ENCODE peak calls at places on chromosome 6, in eight cellular contexts. X, W, N, A, J, R, G and H are unnamed samples.

GRCh38 chr6:56866917-56867522 is 87.9 kb upstream of the BEND6 start:
- DNase-seq in X (no peak), W (no peak), N (no peak), A (no peak), J (peak), R (no peak), G (no peak), H (no peak)

GRCh38 chr6:42923656-42924055 is 5.6 kb upstream of the CNPY3 start:
- DNase-seq in X (no peak), W (no peak), N (no peak), A (no peak), J (no peak), R (no peak), G (no peak), H (no peak)

GRCh38 chr6:31906122-31906521 is 4.2 kb upstream of the ZBTB12 start:
- DNase-seq in X (no peak), W (no peak), N (no peak), A (no peak), J (no peak), R (peak), G (no peak), H (no peak)

GRCh38 chr6:95087394-95088097 is 489.8 kb upstream of the MANEA start:
- DNase-seq in X (peak), W (no peak), N (no peak), A (no peak), J (peak), R (no peak), G (no peak), H (no peak)

GRCh38 chr6:77688641-77689040 is 35.8 kb downstream of the MEI4 start:
- DNase-seq in X (no peak), W (no peak), N (no peak), A (no peak), J (no peak), R (no peak), G (no peak), H (no peak)

GRCh38 chr6:5287205-5287965 is 26.1 kb downstream of the FARS2 start:
- DNase-seq in X (peak), W (peak), N (no peak), A (no peak), J (peak), R (no peak), G (no peak), H (no peak)

GRCh38 chr6:43608310-43608763 is 20.7 kb downstream of the GTPBP2 start:
- DNase-seq in X (peak), W (no peak), N (no peak), A (no peak), J (peak), R (peak), G (peak), H (peak)

GRCh38 chr6:158958504-158959386 is 41.3 kb downstream of the RSPH3 start:
- DNase-seq in X (no peak), W (no peak), N (no peak), A (no peak), J (no peak), R (no peak), G (peak), H (no peak)

GRCh38 chr6:73873081-73873480 is 177.1 kb downstream of the CD109 start:
- DNase-seq in X (no peak), W (no peak), N (no peak), A (no peak), J (no peak), R (no peak), G (no peak), H (no peak)

GRCh38 chr6:25267662-25268061 is 11.5 kb upstream of the CARMIL1 start:
- DNase-seq in X (no peak), W (no peak), N (no peak), A (no peak), J (no peak), R (no peak), G (no peak), H (no peak)

GRCh38 chr6:45305546-45305945 is 22.6 kb upstream of the RUNX2 start:
- DNase-seq in X (no peak), W (no peak), N (no peak), A (no peak), J (peak), R (no peak), G (no peak), H (no peak)

GRCh38 chr6:94401311-94401710 is 982.0 kb upstream of the EPHA7 start:
- DNase-seq in X (no peak), W (no peak), N (no peak), A (no peak), J (no peak), R (no peak), G (no peak), H (no peak)

DNA sequence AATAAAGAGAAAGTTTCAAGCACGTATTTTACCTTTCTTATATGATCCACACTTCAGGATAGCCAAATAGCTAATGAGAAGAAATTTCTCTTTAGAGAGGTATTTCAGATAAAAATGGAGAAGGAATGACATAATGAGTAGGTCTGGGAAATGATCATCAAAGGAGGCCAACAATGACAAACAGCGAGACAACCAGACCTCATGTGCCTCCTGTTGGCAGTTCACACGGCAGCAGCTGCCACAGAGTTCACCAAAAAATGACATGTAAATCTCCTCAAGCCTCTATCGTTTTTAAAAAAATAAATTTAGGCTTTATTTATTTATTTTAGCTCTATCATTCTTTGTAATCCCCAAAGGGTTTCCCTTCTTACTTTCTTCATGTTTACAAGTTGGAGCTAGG is 47.7 kb downstream of the SLC2A12 start:
- DNase-seq in X (no peak), W (no peak), N (no peak), A (no peak), J (peak), R (no peak), G (no peak), H (no peak)
- TF ChIP-seq CTCF in X (no peak), W (no peak), N (no peak), A (no peak), J (peak), R (no peak), G (no peak), H (no peak)

DNA sequence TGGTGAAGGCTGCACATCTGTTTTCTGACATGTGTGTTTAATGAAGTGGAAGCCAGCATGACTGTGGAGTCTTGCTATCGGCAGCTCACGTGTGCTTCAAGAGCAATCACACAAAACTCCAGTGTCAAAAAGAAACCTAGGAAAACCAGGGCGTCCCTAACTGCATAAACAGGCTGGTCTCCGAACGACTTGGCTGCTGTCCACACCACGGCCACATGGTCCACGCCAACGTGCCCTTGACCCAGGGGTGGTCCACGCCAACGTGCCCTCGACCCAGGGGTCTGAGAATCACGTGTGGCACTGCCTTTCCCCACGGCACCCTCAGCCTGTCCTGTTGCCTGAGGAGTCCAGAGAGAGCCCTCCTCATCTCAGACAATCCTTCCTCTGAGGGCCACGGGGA is 207.7 kb downstream of the SMOC2 start:
- DNase-seq in X (no peak), W (no peak), N (no peak), A (no peak), J (no peak), R (no peak), G (no peak), H (no peak)
- H3K27ac ChIP-seq in X (peak), W (no peak), N (peak), A (no peak), J (no peak), R (no peak), G (no peak), H (no peak)

DNA sequence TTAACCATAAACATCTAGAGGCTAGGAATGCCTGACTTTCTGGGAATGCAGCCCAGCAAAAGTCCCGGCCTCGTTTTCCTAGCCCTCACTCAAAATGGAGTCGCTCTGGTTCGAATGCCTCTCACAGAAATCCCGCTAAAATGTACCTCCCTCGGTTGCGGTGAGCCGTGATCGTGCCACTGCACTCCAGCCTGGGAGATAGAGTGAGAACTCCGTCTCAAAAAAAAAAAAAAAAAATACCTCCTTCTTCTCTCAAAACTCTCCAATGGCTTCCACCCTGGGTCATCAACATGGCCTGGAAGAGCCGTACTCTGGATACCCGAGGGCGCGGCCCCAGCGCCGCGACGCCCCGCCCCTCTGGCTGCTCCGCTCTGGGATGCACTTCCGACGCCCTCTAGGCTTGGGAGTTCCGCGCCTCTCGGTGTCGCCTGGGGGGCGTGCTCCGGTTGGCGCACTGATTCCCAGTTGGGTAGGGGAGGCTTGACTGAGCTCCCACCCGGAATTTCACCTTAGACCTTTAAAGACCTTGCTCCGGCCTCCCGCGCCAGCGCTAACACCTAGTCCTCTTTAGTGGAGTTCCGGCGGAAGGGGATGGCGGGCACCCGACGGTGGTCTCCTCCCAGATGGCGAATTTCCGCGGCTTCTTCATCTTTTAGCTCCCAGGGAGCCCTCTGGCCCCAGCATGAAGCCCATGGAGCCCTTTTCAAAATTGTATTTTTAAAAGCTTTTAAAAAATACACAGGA is 12.3 kb downstream of the HMGN4 start:
- DNase-seq in X (peak), W (peak), N (no peak), A (peak), J (peak), R (peak), G (peak), H (no peak)
- TF ChIP-seq CTCF in X (no peak), W (no peak), N (no peak), A (no peak), J (peak), R (peak), G (no peak), H (no peak)

DNA sequence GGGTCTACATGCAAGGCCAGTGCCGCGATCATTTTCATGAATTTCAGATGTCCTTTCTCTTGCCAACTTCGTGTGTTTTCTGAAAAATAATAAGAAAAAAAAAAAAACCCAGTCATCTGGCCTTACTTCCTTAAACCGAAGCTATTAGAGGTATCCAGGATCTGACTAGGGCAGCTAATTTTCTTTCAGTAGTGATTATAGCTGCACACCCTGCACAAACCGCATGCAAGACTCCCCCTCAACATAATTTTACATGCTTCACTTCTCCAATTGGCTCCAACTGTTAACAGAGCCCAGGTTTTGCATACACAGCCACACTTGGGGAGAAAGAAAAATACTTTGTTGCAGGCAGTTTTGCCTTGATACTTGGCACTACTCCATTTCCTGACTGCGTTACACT is 11.8 kb upstream of the F13A1 start:
- DNase-seq in X (no peak), W (no peak), N (no peak), A (no peak), J (no peak), R (no peak), G (peak), H (no peak)
- H3K27ac ChIP-seq in X (no peak), W (no peak), N (no peak), A (no peak), J (no peak), R (no peak), G (peak), H (no peak)

GRCh38 chr6:17987576-17988421 is at the start of gene KIF13A:
- DNase-seq in X (peak), W (peak), N (peak), A (peak), J (peak), R (peak), G (peak), H (peak)
- TF ChIP-seq CTCF in X (no peak), W (peak), N (no peak), A (no peak), J (no peak), R (peak), G (peak), H (no peak)

DNA sequence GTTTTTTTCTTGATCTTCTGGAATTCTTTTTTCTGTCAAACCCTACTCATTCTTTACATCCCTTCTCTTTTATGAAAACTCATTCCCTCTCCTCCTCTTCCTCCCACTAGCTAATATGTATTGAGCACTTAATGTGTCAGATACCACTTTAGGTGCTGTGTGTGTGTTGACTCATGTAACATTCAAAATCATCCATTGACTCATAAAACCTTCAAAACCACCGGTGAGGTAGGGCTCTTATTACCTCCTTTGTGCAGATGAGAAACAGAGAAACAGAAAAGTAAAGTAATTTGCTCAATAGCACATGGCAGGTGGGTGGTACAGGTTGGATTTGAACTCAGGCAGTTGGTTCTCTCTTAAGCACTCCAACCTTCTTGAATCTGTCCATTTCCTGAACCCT is 136.3 kb upstream of the NEDD9 start:
- DNase-seq in X (peak), W (no peak), N (no peak), A (no peak), J (peak), R (no peak), G (no peak), H (no peak)
- H3K27ac ChIP-seq in X (no peak), W (peak), N (no peak), A (peak), J (no peak), R (no peak), G (no peak), H (no peak)

DNA sequence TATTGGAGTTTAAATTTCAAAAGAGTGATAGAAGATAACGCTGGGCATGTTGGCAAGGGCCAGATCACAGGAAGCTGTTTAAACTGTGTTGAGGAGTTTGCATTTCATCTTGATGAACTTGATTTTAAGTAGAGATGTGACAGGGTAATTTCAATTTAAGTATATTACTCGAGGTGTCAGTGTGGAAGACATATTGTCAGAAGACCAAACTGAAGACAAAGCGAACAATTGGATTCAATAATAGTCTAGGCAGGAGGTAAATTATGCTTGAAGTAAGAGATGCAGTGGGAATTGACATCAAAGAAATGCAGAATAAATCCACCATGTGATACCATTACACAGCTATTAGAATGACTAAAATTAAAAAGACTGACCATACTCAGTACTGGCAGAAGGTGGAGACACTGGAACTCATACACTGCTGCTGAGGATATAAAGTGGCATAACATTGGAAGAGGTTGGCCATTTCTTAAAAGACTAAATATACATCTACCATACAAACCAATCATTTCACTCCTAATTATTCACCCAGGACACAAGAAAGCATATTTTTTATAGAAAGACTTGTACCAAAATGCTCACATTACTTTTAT is 240.8 kb downstream of the ARHGAP18 start:
- DNase-seq in X (no peak), W (no peak), N (no peak), A (no peak), J (no peak), R (no peak), G (no peak), H (no peak)
- TF ChIP-seq CTCF in X (no peak), W (no peak), N (no peak), A (no peak), J (no peak), R (no peak), G (no peak), H (no peak)

GRCh38 chr6:47308223-47308567 is 1.5 kb downstream of the TNFRSF21 start:
- DNase-seq in X (no peak), W (no peak), N (no peak), A (no peak), J (no peak), R (peak), G (peak), H (no peak)

GRCh38 chr6:47308674-47309325 is 905 bp downstream of the TNFRSF21 start:
- DNase-seq in X (peak), W (peak), N (no peak), A (peak), J (peak), R (peak), G (peak), H (no peak)

GRCh38 chr6:47307362-47308222 is 2.1 kb downstream of the TNFRSF21 start:
- DNase-seq in X (no peak), W (no peak), N (no peak), A (no peak), J (no peak), R (no peak), G (no peak), H (no peak)

GRCh38 chr6:47309326-47310130 is at the start of gene TNFRSF21:
- DNase-seq in X (peak), W (peak), N (peak), A (peak), J (peak), R (peak), G (peak), H (peak)

GRCh38 chr6:47306887-47307286 is 2.8 kb downstream of the TNFRSF21 start:
- DNase-seq in X (peak), W (no peak), N (no peak), A (no peak), J (peak), R (no peak), G (no peak), H (no peak)
- H3K27ac ChIP-seq in X (peak), W (no peak), N (no peak), A (peak), J (no peak), R (no peak), G (no peak), H (no peak)

GRCh38 chr6:108806669-108807068 is 41.6 kb upstream of the ARMC2 start:
- DNase-seq in X (no peak), W (no peak), N (no peak), A (no peak), J (no peak), R (no peak), G (no peak), H (no peak)

GRCh38 chr6:108811490-108811889 is 36.7 kb upstream of the ARMC2 start:
- DNase-seq in X (no peak), W (no peak), N (no peak), A (no peak), J (no peak), R (no peak), G (no peak), H (no peak)

GRCh38 chr6:108807928-108808327 is 40.3 kb upstream of the ARMC2 start:
- DNase-seq in X (no peak), W (no peak), N (no peak), A (no peak), J (no peak), R (no peak), G (no peak), H (no peak)

GRCh38 chr6:108810057-108810643 is 38.1 kb upstream of the ARMC2 start:
- DNase-seq in X (no peak), W (no peak), N (no peak), A (no peak), J (no peak), R (no peak), G (no peak), H (no peak)

GRCh38 chr6:108809211-108809610 is 39.0 kb upstream of the ARMC2 start:
- DNase-seq in X (no peak), W (no peak), N (no peak), A (no peak), J (no peak), R (no peak), G (no peak), H (no peak)
- TF ChIP-seq CTCF in X (no peak), W (no peak), N (no peak), A (no peak), J (no peak), R (no peak), G (no peak), H (no peak)